ENCODE peak calls at places on chromosomes 13 and 19, in seven cellular contexts. C is Right ventricle myocardium superior; J is activated T-cell treated with anti-CD3 and anti-CD28 coated beads, Interleukin-2, amount 50 U/mL, for 72 hours; H is K562; O is activated CD8-positive, alpha-beta memory T cell treated with anti-CD3 and anti-CD28 coated beads, Interleukin-2, amount 10 ng/mL, durations not matched to agents 7 days and 5 days; N is activated T-helper 17 cell treated with anti-CD3 and anti-CD28 coated beads, Interleukin-2, amount 50 U/mL, for 72 hours; A is esophagus mucosa. W is an unnamed sample.

GRCh38 chr13:48827709-48828108 is 148.0 kb upstream of the FNDC3A start:
- ATAC-seq in C (no peak), J (peak; percentile 47), H (no peak), O (no peak), N (peak; percentile 62), A (no peak), W (peak; percentile 28)

GRCh38 chr19:18780081-18780480 is 11.0 kb downstream of the COMP start:
- ATAC-seq in C (no peak), J (no peak), H (no peak), O (no peak), N (no peak), A (no peak), W (no peak)

GRCh38 chr13:22086593-22086992 is 415.7 kb downstream of the FGF9 start:
- ATAC-seq in C (no peak), J (no peak), H (no peak), O (no peak), N (no peak), A (no peak), W (no peak)

GRCh38 chr13:114225610-114226009 is 9.1 kb upstream of the CDC16 start:
- ATAC-seq in C (no peak), J (peak; percentile 22), H (no peak), O (no peak), N (no peak), A (peak; percentile 20), W (no peak)

GRCh38 chr13:40609972-40610726 is 56.3 kb downstream of the FOXO1 start:
- ATAC-seq in C (no peak), J (no peak), H (no peak), O (no peak), N (peak; percentile 23), A (peak; percentile 93), W (no peak)

GRCh38 chr13:19910336-19911072 is 47.1 kb upstream of the ZMYM5 start:
- ATAC-seq in C (no peak), J (no peak), H (no peak), O (no peak), N (no peak), A (peak; percentile 97), W (no peak)

GRCh38 chr19:41554902-41555301 is 21.1 kb upstream of the CEACAM21 start:
- ATAC-seq in C (no peak), J (peak; percentile 31), H (no peak), O (peak; percentile 60), N (peak; percentile 40), A (no peak), W (peak; percentile 44)

GRCh38 chr19:18128044-18128443 is 24.9 kb upstream of the PIK3R2 start:
- ATAC-seq in C (no peak), J (peak; percentile 39), H (peak; percentile 46), O (peak; percentile 90), N (peak; percentile 71), A (no peak), W (no peak)

GRCh38 chr19:42216653-42217521 is 590 bp downstream of the DEDD2 start:
- ATAC-seq in C (peak; percentile 19), J (no peak), H (peak; percentile 45), O (peak; percentile 2), N (peak; percentile 2), A (peak; percentile 7), W (no peak)

GRCh38 chr19:1863308-1863637 is at the start of gene KLF16:
- ATAC-seq in C (no peak), J (peak; percentile 4), H (no peak), O (no peak), N (no peak), A (no peak), W (peak; percentile 0)

GRCh38 chr19:41449079-41449864 is 6.3 kb downstream of the ERICH4 start:
- ATAC-seq in C (peak; percentile 95), J (peak; percentile 92), H (peak; percentile 97), O (peak; percentile 93), N (peak; percentile 94), A (peak; percentile 81), W (peak; percentile 85)

GRCh38 chr13:71703145-71703544 is 163.9 kb downstream of the DACH1 start:
- ATAC-seq in C (no peak), J (no peak), H (no peak), O (no peak), N (no peak), A (no peak), W (no peak)

GRCh38 chr19:47019431-47020041 is at the start of gene NPAS1:
- ATAC-seq in C (no peak), J (peak; percentile 39), H (peak; percentile 81), O (peak; percentile 18), N (no peak), A (no peak), W (no peak)

GRCh38 chr13:48594080-48594815 is 59.5 kb upstream of the CYSLTR2 start:
- ATAC-seq in C (no peak), J (no peak), H (no peak), O (no peak), N (no peak), A (no peak), W (no peak)

GRCh38 chr19:7869910-7870511 is 4.2 kb downstream of the PRR36 start:
- ATAC-seq in C (peak; percentile 20), J (peak; percentile 16), H (peak; percentile 48), O (peak; percentile 9), N (no peak), A (peak; percentile 9), W (no peak)

GRCh38 chr19:22545751-22546150 is 88.4 kb upstream of the ZNF492 start:
- ATAC-seq in C (no peak), J (no peak), H (peak; percentile 70), O (no peak), N (no peak), A (no peak), W (no peak)

GRCh38 chr13:23510544-23510916 is 59.7 kb upstream of the TNFRSF19 start:
- ATAC-seq in C (peak; percentile 23), J (no peak), H (no peak), O (no peak), N (no peak), A (no peak), W (no peak)

GRCh38 chr13:100330662-100331061 is 241.8 kb downstream of the PCCA start:
- ATAC-seq in C (no peak), J (no peak), H (no peak), O (no peak), N (no peak), A (no peak), W (no peak)

GRCh38 chr19:15696654-15697194 is 23.8 kb downstream of the CYP4F12 start:
- ATAC-seq in C (no peak), J (no peak), H (peak; percentile 57), O (no peak), N (no peak), A (no peak), W (no peak)

GRCh38 chr19:38842439-38843174 is 7.2 kb downstream of the HNRNPL start:
- ATAC-seq in C (no peak), J (peak; percentile 65), H (no peak), O (peak; percentile 89), N (peak; percentile 81), A (no peak), W (peak; percentile 55)

GRCh38 chr19:50835103-50835784 is 1.9 kb upstream of the KLK15 start:
- ATAC-seq in C (peak; percentile 34), J (no peak), H (peak; percentile 11), O (peak; percentile 4), N (peak; percentile 10), A (peak; percentile 7), W (no peak)

GRCh38 chr13:112984501-112984900 is 15.5 kb downstream of the MCF2L start:
- ATAC-seq in C (no peak), J (no peak), H (no peak), O (no peak), N (no peak), A (no peak), W (no peak)

GRCh38 chr19:18603255-18603957 is 3.2 kb downstream of the CRLF1 start:
- ATAC-seq in C (peak; percentile 47), J (peak; percentile 57), H (peak; percentile 93), O (peak; percentile 60), N (peak; percentile 42), A (no peak), W (no peak)

GRCh38 chr19:42068361-42068755 is 1.6 kb downstream of the GRIK5 start:
- ATAC-seq in C (no peak), J (no peak), H (no peak), O (no peak), N (no peak), A (no peak), W (no peak)

GRCh38 chr13:39766464-39767167 is 111.2 kb downstream of the COG6 start:
- ATAC-seq in C (peak; percentile 26), J (no peak), H (no peak), O (no peak), N (no peak), A (peak; percentile 69), W (peak; percentile 60)

GRCh38 chr13:92407858-92408257 is 818.7 kb upstream of the GPC6 start:
- ATAC-seq in C (no peak), J (no peak), H (peak; percentile 28), O (no peak), N (no peak), A (no peak), W (no peak)

GRCh38 chr19:55095260-55096060 is 19.8 kb downstream of the EPS8L1 start:
- ATAC-seq in C (no peak), J (no peak), H (peak; percentile 78), O (no peak), N (no peak), A (peak; percentile 1), W (no peak)